ENCODE peak calls at places on chromosomes 1 and 21, in five cellular contexts. One of them, this sample, is unnamed.

GRCh38 chr1:182122855-182123254 is 61.3 kb upstream of the ZNF648 start:
- DNase-seq in cardiac muscle cell: no peak
- DNase-seq in transverse colon: no peak
- DNase-seq in K562: no peak
- DNase-seq in ovary: no peak
- DNase-seq in this sample: no peak

GRCh38 chr21:46665566-46665965 is 30.1 kb downstream of the PRMT2 start:
- DNase-seq in cardiac muscle cell: no peak
- DNase-seq in transverse colon: no peak
- DNase-seq in K562: no peak
- DNase-seq in ovary: no peak
- DNase-seq in this sample: no peak

GRCh38 chr1:76465030-76465429 is 390.5 kb downstream of the ST6GALNAC3 start:
- DNase-seq in cardiac muscle cell: no peak
- DNase-seq in transverse colon: no peak
- DNase-seq in K562: no peak
- DNase-seq in ovary: no peak
- DNase-seq in this sample: peak

GRCh38 chr1:204466416-204467405 is 27.9 kb downstream of the PIK3C2B start:
- DNase-seq in cardiac muscle cell: peak
- DNase-seq in transverse colon: no peak
- DNase-seq in K562: no peak
- DNase-seq in ovary: no peak
- DNase-seq in this sample: no peak

GRCh38 chr21:26130249-26130896 is 40.2 kb downstream of the APP start:
- DNase-seq in cardiac muscle cell: no peak
- DNase-seq in transverse colon: no peak
- DNase-seq in K562: no peak
- DNase-seq in ovary: no peak
- DNase-seq in this sample: peak

GRCh38 chr21:38979271-38980196 is 173.8 kb downstream of the ETS2 start:
- DNase-seq in cardiac muscle cell: no peak
- DNase-seq in transverse colon: no peak
- DNase-seq in K562: no peak
- DNase-seq in ovary: no peak
- DNase-seq in this sample: peak

GRCh38 chr1:17617787-17618557 is 78.5 kb downstream of the ARHGEF10L start:
- DNase-seq in cardiac muscle cell: peak
- DNase-seq in transverse colon: peak
- DNase-seq in K562: no peak
- DNase-seq in ovary: no peak
- DNase-seq in this sample: peak

GRCh38 chr1:224784606-224785328 is 144.7 kb upstream of the DNAH14 start:
- DNase-seq in cardiac muscle cell: no peak
- DNase-seq in transverse colon: no peak
- DNase-seq in K562: no peak
- DNase-seq in ovary: no peak
- DNase-seq in this sample: no peak

GRCh38 chr1:185338719-185339622 is 21.9 kb upstream of the IVNS1ABP start:
- DNase-seq in cardiac muscle cell: no peak
- DNase-seq in transverse colon: peak
- DNase-seq in K562: no peak
- DNase-seq in ovary: no peak
- DNase-seq in this sample: peak

GRCh38 chr1:106646261-106646660 is 410.2 kb upstream of the PRMT6 start:
- DNase-seq in cardiac muscle cell: no peak
- DNase-seq in transverse colon: no peak
- DNase-seq in K562: no peak
- DNase-seq in ovary: no peak
- DNase-seq in this sample: no peak

GRCh38 chr21:39874759-39875158 is 7.5 kb downstream of the PCP4 start:
- DNase-seq in cardiac muscle cell: no peak
- DNase-seq in transverse colon: no peak
- DNase-seq in K562: no peak
- DNase-seq in ovary: no peak
- DNase-seq in this sample: no peak

GRCh38 chr1:46422261-46422871 is 28.2 kb downstream of the FAAH start:
- DNase-seq in cardiac muscle cell: no peak
- DNase-seq in transverse colon: no peak
- DNase-seq in K562: no peak
- DNase-seq in ovary: no peak
- DNase-seq in this sample: no peak

GRCh38 chr1:19644761-19645543 is 841 bp downstream of the NBL1 start:
- DNase-seq in cardiac muscle cell: peak
- DNase-seq in transverse colon: peak
- DNase-seq in K562: no peak
- DNase-seq in ovary: peak
- DNase-seq in this sample: peak

GRCh38 chr1:53541761-53542550 is 82.8 kb downstream of the DMRTB1 start:
- DNase-seq in cardiac muscle cell: peak
- DNase-seq in transverse colon: peak
- DNase-seq in K562: peak
- DNase-seq in ovary: peak
- DNase-seq in this sample: peak

GRCh38 chr1:208449951-208450350 is 205.8 kb upstream of the PLXNA2 start:
- DNase-seq in cardiac muscle cell: no peak
- DNase-seq in transverse colon: no peak
- DNase-seq in K562: peak
- DNase-seq in ovary: no peak
- DNase-seq in this sample: no peak

GRCh38 chr1:89633103-89633744 is at the start of gene LRRC8C:
- DNase-seq in cardiac muscle cell: peak
- DNase-seq in transverse colon: peak
- DNase-seq in K562: peak
- DNase-seq in ovary: peak
- DNase-seq in this sample: peak

GRCh38 chr1:37147906-37148305 is 113.6 kb upstream of the GRIK3 start:
- DNase-seq in cardiac muscle cell: no peak
- DNase-seq in transverse colon: no peak
- DNase-seq in K562: no peak
- DNase-seq in ovary: no peak
- DNase-seq in this sample: no peak

GRCh38 chr1:74578101-74578500 is 65.7 kb upstream of the LRRC53 start:
- DNase-seq in cardiac muscle cell: no peak
- DNase-seq in transverse colon: no peak
- DNase-seq in K562: no peak
- DNase-seq in ovary: no peak
- DNase-seq in this sample: no peak

GRCh38 chr1:113141650-113142473 is 68.9 kb downstream of the LRIG2 start:
- DNase-seq in cardiac muscle cell: no peak
- DNase-seq in transverse colon: no peak
- DNase-seq in K562: peak
- DNase-seq in ovary: no peak
- DNase-seq in this sample: peak

GRCh38 chr1:84427520-84428188 is 29.4 kb downstream of the DNASE2B start:
- DNase-seq in cardiac muscle cell: no peak
- DNase-seq in transverse colon: no peak
- DNase-seq in K562: no peak
- DNase-seq in ovary: no peak
- DNase-seq in this sample: no peak

GRCh38 chr1:11053758-11054137 is 6.1 kb downstream of the SRM start:
- DNase-seq in cardiac muscle cell: peak
- DNase-seq in transverse colon: no peak
- DNase-seq in K562: peak
- DNase-seq in ovary: peak
- DNase-seq in this sample: peak

GRCh38 chr1:34928865-34929496 is 469 bp downstream of the DLGAP3 start:
- DNase-seq in cardiac muscle cell: peak
- DNase-seq in transverse colon: no peak
- DNase-seq in K562: peak
- DNase-seq in ovary: no peak
- DNase-seq in this sample: no peak

GRCh38 chr1:243420369-243420768 is 164.5 kb downstream of the SDCCAG8 start:
- DNase-seq in cardiac muscle cell: no peak
- DNase-seq in transverse colon: no peak
- DNase-seq in K562: no peak
- DNase-seq in ovary: no peak
- DNase-seq in this sample: no peak

GRCh38 chr1:65441464-65441863 is 21.0 kb downstream of the LEPR start:
- DNase-seq in cardiac muscle cell: no peak
- DNase-seq in transverse colon: no peak
- DNase-seq in K562: no peak
- DNase-seq in ovary: no peak
- DNase-seq in this sample: no peak

GRCh38 chr1:117648015-117648414 is 42.2 kb downstream of the TENT5C start:
- DNase-seq in cardiac muscle cell: no peak
- DNase-seq in transverse colon: no peak
- DNase-seq in K562: no peak
- DNase-seq in ovary: no peak
- DNase-seq in this sample: no peak

GRCh38 chr1:167630568-167631385 is 745 bp downstream of the RCSD1 start:
- DNase-seq in cardiac muscle cell: peak
- DNase-seq in transverse colon: peak
- DNase-seq in K562: peak
- DNase-seq in ovary: no peak
- DNase-seq in this sample: peak

GRCh38 chr1:113811353-113811887 is 856 bp downstream of the RSBN1 start:
- DNase-seq in cardiac muscle cell: peak
- DNase-seq in transverse colon: peak
- DNase-seq in K562: peak
- DNase-seq in ovary: peak
- DNase-seq in this sample: peak

GRCh38 chr1:159197767-159198557 is 6.7 kb upstream of the ACKR1 start:
- DNase-seq in cardiac muscle cell: peak
- DNase-seq in transverse colon: peak
- DNase-seq in K562: peak
- DNase-seq in ovary: peak
- DNase-seq in this sample: peak

GRCh38 chr1:156750191-156750931 is 1.1 kb downstream of the HDGF start:
- DNase-seq in cardiac muscle cell: no peak
- DNase-seq in transverse colon: peak
- DNase-seq in K562: peak
- DNase-seq in ovary: peak
- DNase-seq in this sample: no peak

GRCh38 chr1:156752843-156753486 is 1.5 kb upstream of the HDGF start:
- DNase-seq in cardiac muscle cell: no peak
- DNase-seq in transverse colon: no peak
- DNase-seq in K562: no peak
- DNase-seq in ovary: no peak
- DNase-seq in this sample: peak

GRCh38 chr1:156751724-156752481 is 428 bp upstream of the HDGF start:
- DNase-seq in cardiac muscle cell: peak
- DNase-seq in transverse colon: peak
- DNase-seq in K562: peak
- DNase-seq in ovary: peak
- DNase-seq in this sample: peak

GRCh38 chr1:156749429-156750118 is 1.9 kb downstream of the HDGF start:
- DNase-seq in cardiac muscle cell: no peak
- DNase-seq in transverse colon: peak
- DNase-seq in K562: no peak
- DNase-seq in ovary: peak
- DNase-seq in this sample: no peak

GRCh38 chr1:156750932-156751723 is at the start of gene HDGF:
- DNase-seq in cardiac muscle cell: peak
- DNase-seq in transverse colon: peak
- DNase-seq in K562: peak
- DNase-seq in ovary: peak
- DNase-seq in this sample: no peak
- TF ChIP-seq CTCF in cardiac muscle cell: no peak
- TF ChIP-seq CTCF in transverse colon: peak
- TF ChIP-seq CTCF in K562: no peak
- TF ChIP-seq CTCF in ovary: peak
- TF ChIP-seq CTCF in this sample: no peak

GRCh38 chr1:15620155-15620545 is 2.9 kb downstream of the DDI2 start:
- DNase-seq in cardiac muscle cell: no peak
- DNase-seq in transverse colon: no peak
- DNase-seq in K562: no peak
- DNase-seq in ovary: no peak
- DNase-seq in this sample: peak
- H3K4me3 ChIP-seq in cardiac muscle cell: no peak
- H3K4me3 ChIP-seq in transverse colon: no peak
- H3K4me3 ChIP-seq in K562: peak
- H3K4me3 ChIP-seq in ovary: no peak
- H3K4me3 ChIP-seq in this sample: no peak

GRCh38 chr1:143610196-143610595 is 361.6 kb downstream of the FAM72C start:
- DNase-seq in cardiac muscle cell: no peak
- DNase-seq in transverse colon: no peak
- DNase-seq in K562: no peak
- DNase-seq in ovary: no peak
- DNase-seq in this sample: no peak

DNA sequence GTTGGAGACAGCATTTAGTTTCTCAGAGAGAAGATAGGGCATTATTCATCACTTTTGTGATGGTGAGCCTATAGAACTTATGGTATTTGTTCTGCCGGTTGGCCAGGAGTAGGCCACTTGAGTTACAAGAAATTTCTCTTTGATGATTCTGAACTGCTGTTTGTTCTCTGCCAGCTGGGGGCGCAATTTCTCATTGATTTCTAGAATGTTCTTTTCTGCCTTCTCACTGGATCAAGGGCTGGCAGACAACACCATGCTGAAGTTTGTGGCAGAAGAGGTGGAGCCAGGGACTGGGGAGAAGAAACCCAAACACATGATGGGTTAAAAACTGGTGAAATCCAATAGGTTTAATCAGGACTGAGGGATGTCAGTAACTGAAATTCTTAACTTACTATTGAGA is 360.6 kb downstream of the FAM72C start:
- DNase-seq in cardiac muscle cell: no peak
- DNase-seq in transverse colon: no peak
- DNase-seq in K562: peak
- DNase-seq in ovary: no peak
- DNase-seq in this sample: no peak
- TF ChIP-seq CTCF in cardiac muscle cell: peak
- TF ChIP-seq CTCF in transverse colon: no peak
- TF ChIP-seq CTCF in K562: peak
- TF ChIP-seq CTCF in ovary: no peak
- TF ChIP-seq CTCF in this sample: no peak

GRCh38 chr1:248825573-248825908 is 174 bp downstream of the SH3BP5L start:
- DNase-seq in cardiac muscle cell: no peak
- DNase-seq in transverse colon: no peak
- DNase-seq in K562: peak
- DNase-seq in ovary: no peak
- DNase-seq in this sample: no peak

GRCh38 chr1:248824301-248824700 is 1.4 kb downstream of the SH3BP5L start:
- DNase-seq in cardiac muscle cell: no peak
- DNase-seq in transverse colon: no peak
- DNase-seq in K562: no peak
- DNase-seq in ovary: no peak
- DNase-seq in this sample: no peak

GRCh38 chr1:248825136-248825535 is 579 bp downstream of the SH3BP5L start:
- DNase-seq in cardiac muscle cell: no peak
- DNase-seq in transverse colon: no peak
- DNase-seq in K562: peak
- DNase-seq in ovary: no peak
- DNase-seq in this sample: no peak

GRCh38 chr1:248823517-248824001 is 2.2 kb downstream of the SH3BP5L start:
- DNase-seq in cardiac muscle cell: no peak
- DNase-seq in transverse colon: no peak
- DNase-seq in K562: no peak
- DNase-seq in ovary: no peak
- DNase-seq in this sample: no peak

DNA sequence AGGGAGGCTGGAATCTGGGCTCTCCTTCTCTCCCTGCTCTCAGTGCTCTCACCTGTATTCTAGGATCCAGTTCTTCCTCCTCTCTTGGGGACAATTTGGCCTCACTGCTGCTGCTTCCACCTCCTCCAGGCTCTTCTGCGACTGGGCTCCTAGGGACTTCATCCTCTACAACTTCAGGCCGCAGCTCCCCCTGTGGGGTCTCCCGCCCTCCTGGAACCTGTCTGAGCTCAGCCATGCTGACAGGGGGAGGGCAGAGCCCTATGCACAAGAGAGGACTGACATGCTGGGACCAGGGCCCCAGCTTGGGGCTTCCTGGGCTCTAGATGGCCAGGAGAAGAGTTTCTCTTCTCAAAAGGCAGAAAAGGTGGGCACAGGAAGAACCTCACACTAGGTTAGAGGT is 1.0 kb downstream of the SH3BP5L start:
- DNase-seq in cardiac muscle cell: no peak
- DNase-seq in transverse colon: no peak
- DNase-seq in K562: no peak
- DNase-seq in ovary: no peak
- DNase-seq in this sample: no peak
- H3K4me3 ChIP-seq in cardiac muscle cell: peak
- H3K4me3 ChIP-seq in transverse colon: peak
- H3K4me3 ChIP-seq in K562: peak
- H3K4me3 ChIP-seq in ovary: peak
- H3K4me3 ChIP-seq in this sample: peak

This sample was measured in choroid plexus epithelial cell.